ENCODE peak calls at places on chromosome 13, in four cellular contexts. Y is upper lobe of left lung, V is GM12878, I is Panc1. A is an unnamed sample.

GRCh38 chr13:106182404-106182803 is 353.1 kb downstream of the EFNB2 start:
- ATAC-seq in Y (no peak), V (no peak), I (no peak), A (no peak)

GRCh38 chr13:39536906-39537305 is 66.1 kb downstream of the LHFPL6 start:
- ATAC-seq in Y (no peak), V (no peak), I (no peak), A (no peak)

GRCh38 chr13:54287062-54287764 is 1258.6 kb downstream of the OLFM4 start:
- ATAC-seq in Y (no peak), V (no peak), I (no peak), A (no peak)

GRCh38 chr13:100594731-100595130 is 6.1 kb upstream of the GGACT start:
- ATAC-seq in Y (no peak), V (no peak), I (no peak), A (no peak)

GRCh38 chr13:24159921-24160324 is 597 bp upstream of the SPATA13 start:
- ATAC-seq in Y (no peak), V (no peak), I (peak; percentile 3), A (no peak)

GRCh38 chr13:100203696-100204367 is 114.9 kb downstream of the PCCA start:
- ATAC-seq in Y (no peak), V (peak; percentile 71), I (no peak), A (no peak)

GRCh38 chr13:101007245-101007644 is 332.6 kb upstream of the TMTC4 start:
- ATAC-seq in Y (no peak), V (no peak), I (no peak), A (no peak)

GRCh38 chr13:25738797-25739196 is 313.0 kb downstream of the SHISA2 start:
- ATAC-seq in Y (no peak), V (no peak), I (no peak), A (no peak)

GRCh38 chr13:38473305-38473704 is 123.7 kb downstream of the UFM1 start:
- ATAC-seq in Y (no peak), V (no peak), I (no peak), A (no peak)

GRCh38 chr13:103351035-103351828 is 285.0 kb upstream of the SLC10A2 start:
- ATAC-seq in Y (no peak), V (no peak), I (no peak), A (no peak)

GRCh38 chr13:110306340-110306959 is 507 bp downstream of the COL4A1 start:
- ATAC-seq in Y (no peak), V (no peak), I (no peak), A (no peak)

GRCh38 chr13:36559388-36559787 is 114.4 kb upstream of the SERTM1 start:
- ATAC-seq in Y (no peak), V (no peak), I (no peak), A (no peak)
- TF ChIP-seq POLR2AphosphoS5 in Y (no peak), V (no peak), I (no peak), A (no peak)

DNA sequence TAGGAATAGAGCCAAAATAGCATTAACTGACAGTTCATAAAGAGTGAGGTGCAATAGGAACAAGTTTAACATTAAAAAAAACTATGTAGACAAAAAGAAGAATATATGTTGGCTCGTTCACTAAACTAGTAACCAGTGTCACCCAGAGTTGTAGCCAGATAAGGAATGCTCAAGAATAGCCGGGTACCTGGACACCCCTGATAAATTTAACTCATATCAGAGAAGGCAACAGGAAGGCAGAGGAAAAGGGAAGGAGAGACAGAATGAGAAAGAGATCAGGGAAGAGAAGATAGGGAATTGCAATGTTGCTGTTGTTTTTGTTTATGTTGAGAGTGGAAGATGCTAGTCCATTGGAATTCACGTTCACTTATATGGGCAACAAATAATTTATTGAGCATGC is 31.6 kb upstream of the KATNAL1 start:
- ATAC-seq in Y (no peak), V (no peak), I (no peak), A (no peak)
- TF ChIP-seq POLR2AphosphoS5 in Y (no peak), V (no peak), I (no peak), A (no peak)

GRCh38 chr13:78100481-78100880 is 181.8 kb upstream of the EDNRB start:
- ATAC-seq in Y (no peak), V (no peak), I (no peak), A (no peak)

GRCh38 chr13:78098249-78098648 is 179.6 kb upstream of the EDNRB start:
- ATAC-seq in Y (no peak), V (no peak), I (no peak), A (no peak)

DNA sequence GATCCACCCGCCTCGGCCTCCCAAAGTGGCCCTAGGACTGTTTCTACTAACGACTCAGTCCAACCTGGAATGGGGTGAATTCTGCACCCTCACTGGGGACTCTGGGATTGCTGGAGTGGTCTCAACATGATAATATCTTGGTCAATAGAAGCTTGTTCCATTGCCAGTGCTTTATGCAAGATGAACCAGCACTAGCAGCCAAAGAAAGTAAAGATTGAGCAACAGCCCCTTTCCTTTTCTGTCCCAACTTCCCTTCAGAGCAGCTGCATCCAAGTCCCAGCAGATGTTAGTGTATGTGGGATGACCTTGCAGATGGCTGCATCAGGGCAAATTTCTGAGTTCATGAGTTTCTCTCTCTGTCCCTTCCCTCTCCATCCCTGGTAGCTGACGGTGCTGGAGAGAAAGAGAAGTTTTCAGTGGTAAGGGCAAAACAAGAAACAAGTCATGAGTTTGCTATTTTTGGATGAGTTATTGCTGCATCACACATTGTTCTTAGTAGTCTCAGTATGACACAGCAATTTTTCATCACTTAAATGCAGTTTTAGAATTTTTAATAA is 183.6 kb upstream of the EDNRB start:
- ATAC-seq in Y (peak; percentile 55), V (peak; percentile 48), I (no peak), A (peak; percentile 89)
- TF ChIP-seq POLR2AphosphoS5 in Y (peak; percentile 23), V (no peak), I (no peak), A (peak; percentile 44)

GRCh38 chr13:107563099-107563925 is 652.0 kb downstream of the LIG4 start:
- ATAC-seq in Y (no peak), V (no peak), I (no peak), A (no peak)
- TF ChIP-seq POLR2AphosphoS5 in Y (no peak), V (no peak), I (no peak), A (no peak)

GRCh38 chr13:57353831-57354230 is 186.8 kb downstream of the PRR20E start:
- ATAC-seq in Y (no peak), V (no peak), I (no peak), A (no peak)
- TF ChIP-seq POLR2AphosphoS5 in Y (no peak), V (no peak), I (no peak), A (no peak)

GRCh38 chr13:76723551-76724232 is 162.5 kb downstream of the KCTD12 start:
- ATAC-seq in Y (peak; percentile 63), V (peak; percentile 41), I (no peak), A (no peak)
- TF ChIP-seq POLR2AphosphoS5 in Y (no peak), V (no peak), I (no peak), A (no peak)

GRCh38 chr13:63551731-63552130 is 2136.1 kb upstream of the PCDH20 start:
- ATAC-seq in Y (no peak), V (no peak), I (no peak), A (no peak)
- TF ChIP-seq POLR2AphosphoS5 in Y (no peak), V (no peak), I (no peak), A (no peak)

DNA sequence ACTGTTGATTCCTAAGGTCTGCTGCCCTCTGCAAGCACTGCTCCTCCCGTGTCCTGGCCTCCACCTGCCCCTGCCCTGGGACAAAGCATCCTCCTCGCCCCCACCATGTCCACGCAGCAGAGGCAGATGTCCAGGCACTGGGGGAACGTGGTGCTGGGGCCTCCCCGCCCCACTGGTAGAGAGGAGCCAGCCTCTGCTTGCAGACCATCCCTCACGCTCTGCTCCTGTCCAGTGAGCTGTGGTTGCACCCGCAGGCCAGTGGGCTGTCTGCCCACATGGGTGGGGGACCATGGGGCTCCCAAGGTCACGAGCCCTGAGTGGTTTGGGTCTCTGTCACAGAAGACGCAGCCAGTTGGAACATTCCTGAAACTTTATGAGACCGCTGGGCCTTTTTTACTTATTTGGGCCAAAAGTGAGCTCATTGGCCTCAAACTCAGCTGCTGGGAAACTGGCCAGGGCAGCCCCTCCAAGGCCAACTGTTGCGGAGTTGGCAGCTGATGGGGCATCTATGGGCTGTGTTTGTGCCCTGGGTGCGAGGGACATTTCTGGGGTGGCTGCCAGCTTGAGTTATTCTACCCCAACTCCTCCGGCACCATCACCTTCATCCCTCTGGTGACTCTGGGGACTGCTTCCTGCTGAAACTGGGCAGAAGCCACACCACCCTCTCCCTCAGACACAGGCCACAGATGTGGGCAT is 64.8 kb upstream of the F7 start:
- ATAC-seq in Y (no peak), V (no peak), I (no peak), A (no peak)
- TF ChIP-seq POLR2AphosphoS5 in Y (no peak), V (no peak), I (no peak), A (no peak)

GRCh38 chr13:73548444-73548843 is 489.6 kb downstream of the KLF5 start:
- ATAC-seq in Y (no peak), V (no peak), I (no peak), A (no peak)
- TF ChIP-seq POLR2AphosphoS5 in Y (no peak), V (no peak), I (no peak), A (no peak)